ENCODE peak calls at places on chromosomes 5 and 9, in four cellular contexts. O is ureter; R is memory B cell; J is stimulated activated CD8-positive, alpha-beta memory T cell treated with anti-CD3 and anti-CD28 coated beads, Interleukin-12 subunit alpha, Interleukin-12 subunit beta, amount 100 ng/mL, for 4 hours. P is an unnamed sample.

GRCh38 chr5:95967236-95967635 is 5.6 kb upstream of the ELL2 start:
- DNase-seq in O (no peak), R (no peak), J (no peak), P (no peak)

GRCh38 chr9:71253021-71253420 is 131.6 kb upstream of the TRPM3 start:
- DNase-seq in O (no peak), R (no peak), J (no peak), P (no peak)

GRCh38 chr5:91141642-91142041 is 241.5 kb downstream of the ARRDC3 start:
- DNase-seq in O (no peak), R (no peak), J (no peak), P (no peak)

GRCh38 chr9:2234371-2234893 is 219.3 kb downstream of the SMARCA2 start:
- DNase-seq in O (no peak), R (no peak), J (no peak), P (no peak)

GRCh38 chr5:168227001-168227400 is 64.4 kb upstream of the WWC1 start:
- DNase-seq in O (peak; percentile 77), R (no peak), J (no peak), P (no peak)

GRCh38 chr5:14582797-14583137 is 1.2 kb downstream of the OTULINL start:
- DNase-seq in O (no peak), R (no peak), J (no peak), P (no peak)

GRCh38 chr5:157290981-157291711 is 25.2 kb downstream of the CYFIP2 start:
- DNase-seq in O (no peak), R (peak; percentile 59), J (no peak), P (no peak)

GRCh38 chr5:6322163-6322713 is 56.1 kb downstream of the MED10 start:
- DNase-seq in O (peak; percentile 5), R (no peak), J (no peak), P (no peak)

GRCh38 chr9:6924149-6924548 is 166.4 kb downstream of the KDM4C start:
- DNase-seq in O (no peak), R (no peak), J (no peak), P (no peak)

GRCh38 chr5:57370376-57370775 is 112.2 kb downstream of the ACTBL2 start:
- DNase-seq in O (no peak), R (no peak), J (no peak), P (no peak)

GRCh38 chr5:150175536-150175935 is 9.0 kb downstream of the CDX1 start:
- DNase-seq in O (no peak), R (no peak), J (no peak), P (no peak)

GRCh38 chr9:81377310-81377709 is 312.0 kb downstream of the TLE1 start:
- DNase-seq in O (no peak), R (no peak), J (no peak), P (no peak)

GRCh38 chr5:52757527-52757926 is 30.2 kb upstream of the ITGA1 start:
- DNase-seq in O (no peak), R (no peak), J (no peak), P (no peak)

GRCh38 chr5:157828031-157828948 is 30.7 kb downstream of the CLINT1 start:
- DNase-seq in O (no peak), R (no peak), J (no peak), P (no peak)

GRCh38 chr5:150288361-150288760 is 1.2 kb downstream of the CAMK2A start:
- DNase-seq in O (no peak), R (no peak), J (no peak), P (no peak)

GRCh38 chr9:111433082-111433481 is 51.1 kb downstream of the ECPAS start:
- DNase-seq in O (no peak), R (no peak), J (no peak), P (no peak)

GRCh38 chr9:90114641-90115040 is 509.8 kb downstream of the GADD45G start:
- DNase-seq in O (no peak), R (no peak), J (no peak), P (no peak)

GRCh38 chr5:139124774-139125391 is 73.3 kb downstream of the SIL1 start:
- DNase-seq in O (no peak), R (no peak), J (no peak), P (no peak)

GRCh38 chr5:131523500-131524185 is 111.4 kb downstream of the RAPGEF6 start:
- DNase-seq in O (no peak), R (no peak), J (no peak), P (no peak)

GRCh38 chr9:131500377-131500776 is 2.3 kb upstream of the POMT1 start:
- DNase-seq in O (no peak), R (no peak), J (peak; percentile 36), P (no peak)

GRCh38 chr5:64526709-64527439 is 21.1 kb downstream of the RGS7BP start:
- DNase-seq in O (no peak), R (no peak), J (no peak), P (no peak)

GRCh38 chr5:145246961-145247744 is 588.0 kb downstream of the PRELID2 start:
- DNase-seq in O (no peak), R (no peak), J (no peak), P (no peak)

GRCh38 chr5:134608555-134608954 is 24.1 kb downstream of the SAR1B start:
- DNase-seq in O (no peak), R (no peak), J (no peak), P (no peak)

GRCh38 chr9:34746526-34746925 is 36.6 kb upstream of the CCL21 start:
- DNase-seq in O (no peak), R (no peak), J (no peak), P (no peak)

GRCh38 chr9:15722888-15723287 is 170.0 kb downstream of the CCDC171 start:
- DNase-seq in O (no peak), R (no peak), J (no peak), P (no peak)

P was measured in activated B cell treated with CpG ODN at 0.5 μM for 24 hours.